ENCODE peak calls at places on chromosome 10, in six cellular contexts. E is esophagus squamous epithelium, S is body of pancreas, D is lower leg skin, B is HCT116, Z is esophagus muscularis mucosa. M is an unnamed sample.

GRCh38 chr10:42939685-42940366 is 137.0 kb upstream of the RET start:
- DNase-seq in E (no peak), S (no peak), D (no peak), B (no peak), Z (peak), M (no peak)

GRCh38 chr10:30820282-30820991 is 190.9 kb upstream of the LYZL2 start:
- DNase-seq in E (no peak), S (no peak), D (no peak), B (no peak), Z (no peak), M (no peak)

GRCh38 chr10:89086801-89087513 is 96.4 kb downstream of the FAS start:
- DNase-seq in E (no peak), S (peak), D (peak), B (no peak), Z (no peak), M (no peak)

GRCh38 chr10:71938211-71938610 is 26.0 kb upstream of the CHST3 start:
- DNase-seq in E (no peak), S (no peak), D (no peak), B (no peak), Z (no peak), M (no peak)

GRCh38 chr10:78531088-78531487 is 497.4 kb downstream of the RPS24 start:
- DNase-seq in E (no peak), S (no peak), D (no peak), B (no peak), Z (no peak), M (no peak)

GRCh38 chr10:50279489-50279888 is 28.2 kb upstream of the ASAH2 start:
- DNase-seq in E (no peak), S (no peak), D (no peak), B (no peak), Z (peak), M (no peak)

GRCh38 chr10:129274928-129275474 is 192.0 kb upstream of the MGMT start:
- DNase-seq in E (no peak), S (no peak), D (no peak), B (no peak), Z (no peak), M (no peak)

GRCh38 chr10:80730522-80730921 is 192.8 kb downstream of the SH2D4B start:
- DNase-seq in E (no peak), S (no peak), D (no peak), B (no peak), Z (peak), M (no peak)

GRCh38 chr10:73840403-73841301 is 29.3 kb upstream of the NDST2 start:
- DNase-seq in E (no peak), S (no peak), D (no peak), B (no peak), Z (no peak), M (no peak)

GRCh38 chr10:47266602-47267001 is 33.4 kb upstream of the GDF10 start:
- DNase-seq in E (no peak), S (no peak), D (no peak), B (no peak), Z (no peak), M (no peak)

GRCh38 chr10:1163204-1163660 is 107.0 kb downstream of the WDR37 start:
- DNase-seq in E (no peak), S (no peak), D (no peak), B (no peak), Z (no peak), M (no peak)

GRCh38 chr10:14500172-14500765 is 169.5 kb upstream of the FRMD4A start:
- DNase-seq in E (no peak), S (no peak), D (no peak), B (no peak), Z (no peak), M (no peak)

GRCh38 chr10:35129185-35129674 is 2.6 kb downstream of the CREM start:
- DNase-seq in E (no peak), S (no peak), D (no peak), B (no peak), Z (no peak), M (no peak)

GRCh38 chr10:77208857-77209256 is 428.8 kb downstream of the KCNMA1 start:
- DNase-seq in E (no peak), S (no peak), D (no peak), B (no peak), Z (no peak), M (no peak)

GRCh38 chr10:99775850-99776249 is 6.6 kb upstream of the ABCC2 start:
- DNase-seq in E (no peak), S (no peak), D (no peak), B (peak), Z (no peak), M (no peak)

GRCh38 chr10:76245951-76246495 is 814.6 kb downstream of the LRMDA start:
- DNase-seq in E (no peak), S (no peak), D (no peak), B (no peak), Z (no peak), M (no peak)

GRCh38 chr10:130045091-130045652 is 65.5 kb downstream of the C10orf143 start:
- DNase-seq in E (no peak), S (no peak), D (no peak), B (peak), Z (no peak), M (no peak)

GRCh38 chr10:86411281-86411841 is 44.8 kb upstream of the GRID1 start:
- DNase-seq in E (no peak), S (peak), D (no peak), B (no peak), Z (no peak), M (no peak)

GRCh38 chr10:58209669-58210068 is 58.0 kb downstream of the IPMK start:
- DNase-seq in E (no peak), S (peak), D (no peak), B (no peak), Z (no peak), M (no peak)

GRCh38 chr10:871951-872403 is 59.5 kb downstream of the LARP4B start:
- DNase-seq in E (no peak), S (no peak), D (no peak), B (no peak), Z (no peak), M (no peak)

GRCh38 chr10:44998146-44998631 is 2.5 kb upstream of the ZNF22 start:
- DNase-seq in E (no peak), S (no peak), D (no peak), B (no peak), Z (peak), M (no peak)

GRCh38 chr10:45001382-45002148 is 842 bp downstream of the ZNF22 start:
- DNase-seq in E (no peak), S (peak), D (no peak), B (no peak), Z (peak), M (no peak)

GRCh38 chr10:45000138-45000763 is 472 bp upstream of the ZNF22 start:
- DNase-seq in E (no peak), S (peak), D (peak), B (no peak), Z (peak), M (no peak)

GRCh38 chr10:45003432-45004000 is 2.8 kb downstream of the ZNF22 start:
- DNase-seq in E (no peak), S (no peak), D (no peak), B (no peak), Z (peak), M (no peak)

DNA sequence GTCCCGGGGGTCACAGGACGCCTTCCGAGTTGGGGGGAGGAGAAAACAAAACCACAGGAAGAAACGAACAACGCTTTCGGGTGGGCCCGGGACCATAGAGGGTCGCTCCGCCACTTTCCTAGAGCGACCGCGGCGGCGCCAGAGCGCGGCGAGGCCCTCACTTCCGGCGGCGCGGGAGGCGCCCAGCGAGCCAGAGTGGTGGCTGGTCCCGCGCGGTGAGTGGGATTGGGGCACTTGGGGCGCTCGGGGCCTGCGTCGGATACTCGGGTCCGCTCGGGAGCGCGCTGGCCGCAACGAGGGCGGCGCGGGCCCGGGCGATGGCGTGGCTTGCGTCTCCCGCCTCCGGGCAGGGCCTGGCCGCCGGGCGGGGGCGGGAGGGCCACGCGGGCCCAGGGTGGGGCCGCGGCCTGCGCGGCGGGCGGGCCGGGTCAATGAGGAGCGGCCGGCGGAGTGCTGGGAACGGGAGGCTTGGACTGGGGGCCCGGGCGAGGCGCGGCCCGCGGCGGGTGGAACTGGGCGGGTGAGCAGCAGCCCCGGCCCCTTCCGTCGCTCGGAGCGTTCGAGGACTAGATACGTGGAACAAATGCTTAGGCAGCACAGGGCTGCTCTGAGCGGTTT is at the start of gene ZNF22:
- DNase-seq in E (no peak), S (peak), D (no peak), B (no peak), Z (peak), M (peak)
- TF ChIP-seq POLR2A in E (peak), S (no peak), D (no peak), B (no peak), Z (no peak), M (peak)

GRCh38 chr10:110141185-110141584 is 66.2 kb upstream of the MXI1 start:
- DNase-seq in E (no peak), S (no peak), D (no peak), B (no peak), Z (no peak), M (no peak)
- TF ChIP-seq POLR2A in E (no peak), S (no peak), D (no peak), B (no peak), Z (no peak), M (no peak)

DNA sequence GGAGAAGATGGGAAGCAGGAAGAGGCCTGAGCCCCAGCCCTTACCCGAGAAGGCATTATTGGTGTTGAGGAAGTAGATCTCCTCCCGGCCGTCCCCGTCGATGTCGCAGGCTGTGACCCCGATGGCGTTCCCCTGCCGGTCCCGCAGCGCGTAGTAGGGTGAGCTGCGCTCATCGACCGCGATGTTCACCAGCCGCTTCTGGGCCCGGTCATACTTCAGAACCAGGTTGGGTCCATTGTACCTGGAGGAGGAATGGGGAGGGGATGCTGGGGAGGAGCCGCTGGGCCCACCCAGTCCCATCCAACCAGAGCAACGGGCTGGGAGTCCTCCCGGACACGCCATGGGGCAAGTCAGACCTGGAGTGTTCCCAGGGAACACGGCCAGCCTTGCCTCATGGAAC is 86.5 kb downstream of the GOLGA7B start:
- DNase-seq in E (no peak), S (no peak), D (no peak), B (no peak), Z (no peak), M (no peak)
- TF ChIP-seq POLR2A in E (no peak), S (no peak), D (no peak), B (no peak), Z (no peak), M (no peak)

DNA sequence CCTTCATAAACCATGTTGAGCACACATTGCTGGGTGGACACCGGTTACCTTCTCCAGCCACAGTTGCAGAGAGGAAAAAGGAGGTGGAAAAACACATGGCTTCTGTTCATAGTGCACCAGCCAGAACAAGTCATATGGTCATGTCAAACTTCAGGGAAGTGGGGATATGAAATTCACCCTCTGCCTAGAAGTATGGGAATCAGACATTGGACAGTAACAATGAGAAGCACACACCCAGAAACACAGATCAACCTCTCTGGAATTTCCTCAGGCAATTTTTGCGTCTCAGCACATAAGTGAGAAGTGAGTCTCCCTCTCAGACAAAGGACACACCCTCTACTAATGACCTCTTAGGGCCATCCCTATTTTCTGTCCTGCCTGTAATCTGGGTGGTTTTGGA is 172.6 kb upstream of the SVIL start:
- DNase-seq in E (no peak), S (no peak), D (no peak), B (no peak), Z (no peak), M (no peak)
- TF ChIP-seq POLR2A in E (no peak), S (no peak), D (no peak), B (no peak), Z (no peak), M (no peak)

GRCh38 chr10:5943536-5943935 is 33.8 kb downstream of the IL15RA start:
- DNase-seq in E (no peak), S (peak), D (no peak), B (no peak), Z (no peak), M (no peak)
- TF ChIP-seq POLR2A in E (no peak), S (no peak), D (no peak), B (no peak), Z (no peak), M (no peak)

GRCh38 chr10:5944389-5945202 is 32.7 kb downstream of the IL15RA start:
- DNase-seq in E (no peak), S (peak), D (peak), B (peak), Z (no peak), M (no peak)
- TF ChIP-seq POLR2A in E (no peak), S (peak), D (no peak), B (no peak), Z (no peak), M (no peak)

GRCh38 chr10:102645388-102645740 is 1.1 kb downstream of the TRIM8 start:
- DNase-seq in E (no peak), S (peak), D (peak), B (peak), Z (no peak), M (no peak)

GRCh38 chr10:102645741-102646609 is 1.7 kb downstream of the TRIM8 start:
- DNase-seq in E (peak), S (peak), D (peak), B (peak), Z (peak), M (peak)

GRCh38 chr10:102643346-102644065 is 773 bp upstream of the TRIM8 start:
- DNase-seq in E (no peak), S (peak), D (peak), B (peak), Z (no peak), M (no peak)

GRCh38 chr10:102644066-102644645 is at the start of gene TRIM8:
- DNase-seq in E (no peak), S (peak), D (no peak), B (no peak), Z (no peak), M (no peak)

GRCh38 chr10:102644646-102645387 is 538 bp downstream of the TRIM8 start:
- DNase-seq in E (peak), S (peak), D (peak), B (peak), Z (no peak), M (no peak)
- TF ChIP-seq POLR2A in E (no peak), S (no peak), D (no peak), B (peak), Z (no peak), M (peak)

GRCh38 chr10:133210398-133211140 is 19.4 kb upstream of the UTF1 start:
- DNase-seq in E (no peak), S (no peak), D (no peak), B (no peak), Z (no peak), M (no peak)

GRCh38 chr10:133211141-133211830 is 18.7 kb upstream of the UTF1 start:
- DNase-seq in E (no peak), S (no peak), D (no peak), B (no peak), Z (no peak), M (no peak)

GRCh38 chr10:133213641-133214467 is 16.2 kb upstream of the UTF1 start:
- DNase-seq in E (no peak), S (no peak), D (no peak), B (no peak), Z (no peak), M (no peak)

GRCh38 chr10:133212853-133213494 is 17.0 kb upstream of the UTF1 start:
- DNase-seq in E (no peak), S (no peak), D (no peak), B (no peak), Z (no peak), M (no peak)

GRCh38 chr10:133211959-133212852 is 17.8 kb upstream of the UTF1 start:
- DNase-seq in E (no peak), S (no peak), D (no peak), B (no peak), Z (no peak), M (no peak)
- TF ChIP-seq POLR2A in E (no peak), S (no peak), D (no peak), B (no peak), Z (no peak), M (no peak)

DNA sequence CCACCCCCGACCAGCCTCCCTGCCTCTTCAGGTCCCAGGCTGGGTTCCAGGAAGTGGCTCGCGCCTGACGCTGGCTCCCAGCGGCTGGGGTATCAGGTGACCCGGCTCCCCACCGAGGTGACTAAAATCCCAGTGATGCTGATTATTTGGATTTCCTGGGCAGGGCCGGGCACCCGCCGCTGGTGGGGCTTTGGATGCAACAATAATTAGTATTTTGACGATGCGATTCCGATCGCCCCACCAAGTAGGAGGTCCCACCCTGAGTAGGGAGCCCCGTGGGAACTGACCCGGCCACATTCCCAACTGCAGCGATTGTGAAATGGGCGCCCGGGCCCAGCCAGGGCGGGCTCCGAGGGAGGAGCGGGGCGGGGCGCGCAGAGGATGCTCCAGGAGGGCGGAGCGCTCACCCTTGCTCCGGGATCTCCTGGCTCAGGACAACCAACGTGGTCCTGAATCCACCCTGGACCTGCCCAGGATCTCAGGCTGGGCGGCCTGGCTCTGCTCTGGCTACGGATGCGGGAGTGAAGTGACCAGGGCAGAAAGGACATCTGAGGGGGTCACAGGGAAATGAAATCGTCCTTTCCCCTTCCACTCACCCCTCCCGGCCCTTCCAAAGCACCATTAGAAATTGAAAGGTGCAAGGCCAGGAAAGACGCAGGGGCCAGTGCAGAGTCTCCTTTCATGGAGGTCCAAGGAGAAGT is 32.6 kb downstream of the DUSP5 start:
- DNase-seq in E (no peak), S (peak), D (peak), B (peak), Z (no peak), M (no peak)
- TF ChIP-seq POLR2A in E (no peak), S (peak), D (no peak), B (no peak), Z (no peak), M (no peak)

M was measured in GM12892.